ENCODE peak calls at places on chromosomes 13 and 19, in five cellular contexts. One of them, this sample, is unnamed.

GRCh38 chr13:37313383-37313782 is 207.9 kb upstream of the CSNK1A1L start:
- DNase-seq in breast epithelium: no peak
- DNase-seq in brain microvascular endothelial cell: peak
- DNase-seq in tibial nerve: no peak
- DNase-seq in tibial artery: no peak
- DNase-seq in this sample: no peak

GRCh38 chr19:7456964-7457541 is 31.8 kb downstream of the PEX11G start:
- DNase-seq in brain microvascular endothelial cell: no peak
- DNase-seq in tibial nerve: no peak
- DNase-seq in tibial artery: no peak
- DNase-seq in breast epithelium: no peak
- DNase-seq in this sample: peak

GRCh38 chr13:69571606-69572323 is 535.9 kb upstream of the ATXN8OS start:
- DNase-seq in brain microvascular endothelial cell: no peak
- DNase-seq in breast epithelium: no peak
- DNase-seq in tibial nerve: no peak
- DNase-seq in tibial artery: no peak
- DNase-seq in this sample: no peak

GRCh38 chr19:45577111-45577905 is 7.3 kb downstream of the OPA3 start:
- DNase-seq in tibial nerve: no peak
- DNase-seq in brain microvascular endothelial cell: peak
- DNase-seq in breast epithelium: no peak
- DNase-seq in tibial artery: no peak
- DNase-seq in this sample: peak

GRCh38 chr13:36815069-36815468 is 4.0 kb upstream of the RFXAP start:
- DNase-seq in breast epithelium: no peak
- DNase-seq in tibial nerve: no peak
- DNase-seq in brain microvascular endothelial cell: no peak
- DNase-seq in tibial artery: no peak
- DNase-seq in this sample: no peak

GRCh38 chr13:42211704-42212103 is 60.2 kb upstream of the AKAP11 start:
- DNase-seq in brain microvascular endothelial cell: peak
- DNase-seq in breast epithelium: no peak
- DNase-seq in tibial artery: no peak
- DNase-seq in tibial nerve: no peak
- DNase-seq in this sample: peak

GRCh38 chr13:30312859-30313258 is 5.5 kb upstream of the KATNAL1 start:
- DNase-seq in breast epithelium: no peak
- DNase-seq in tibial artery: no peak
- DNase-seq in tibial nerve: no peak
- DNase-seq in brain microvascular endothelial cell: no peak
- DNase-seq in this sample: no peak

GRCh38 chr13:27170221-27170520 is 1.4 kb downstream of the USP12 start:
- DNase-seq in tibial nerve: no peak
- DNase-seq in tibial artery: no peak
- DNase-seq in breast epithelium: no peak
- DNase-seq in brain microvascular endothelial cell: peak
- DNase-seq in this sample: peak

GRCh38 chr19:36771275-36772231 is 1.1 kb downstream of the ZNF850 start:
- DNase-seq in brain microvascular endothelial cell: peak
- DNase-seq in tibial nerve: peak
- DNase-seq in tibial artery: peak
- DNase-seq in breast epithelium: peak
- DNase-seq in this sample: peak

GRCh38 chr13:78102121-78102677 is 183.6 kb upstream of the EDNRB start:
- DNase-seq in tibial artery: peak
- DNase-seq in brain microvascular endothelial cell: peak
- DNase-seq in breast epithelium: no peak
- DNase-seq in tibial nerve: peak
- DNase-seq in this sample: peak

GRCh38 chr13:80574113-80574512 is 233.2 kb upstream of the SPRY2 start:
- DNase-seq in brain microvascular endothelial cell: no peak
- DNase-seq in tibial nerve: no peak
- DNase-seq in breast epithelium: no peak
- DNase-seq in tibial artery: no peak
- DNase-seq in this sample: no peak

GRCh38 chr13:114143806-114144605 is 11.6 kb upstream of the RASA3 start:
- DNase-seq in brain microvascular endothelial cell: no peak
- DNase-seq in tibial artery: peak
- DNase-seq in tibial nerve: no peak
- DNase-seq in breast epithelium: peak
- DNase-seq in this sample: no peak